ENCODE peak calls at places on chromosome 19, in four cellular contexts. R, N, K and S are unnamed samples.

GRCh38 chr19:3710265-3710812 is 2.2 kb downstream of the TJP3 start:
- DNase-seq in N (peak; percentile 53), R (peak; percentile 91), K (peak; percentile 97), S (no peak)

GRCh38 chr19:53365899-53366493 is 491 bp downstream of the ZNF525 start:
- DNase-seq in R (peak; percentile 75), K (peak; percentile 51), N (no peak), S (peak; percentile 49)

GRCh38 chr19:51733742-51734522 is 10.1 kb upstream of the HAS1 start:
- DNase-seq in K (no peak), N (no peak), R (no peak), S (no peak)

GRCh38 chr19:28023064-28023463 is 1189.9 kb downstream of the UQCRFS1 start:
- DNase-seq in R (no peak), N (no peak), K (no peak), S (peak; percentile 50)

GRCh38 chr19:55698256-55698655 is 23.2 kb downstream of the EPN1 start:
- DNase-seq in R (no peak), K (no peak), N (no peak), S (no peak)

GRCh38 chr19:12202250-12202649 is 39.4 kb downstream of the ZNF136 start:
- DNase-seq in R (peak; percentile 60), K (peak; percentile 64), N (no peak), S (no peak)

GRCh38 chr19:3171894-3172679 is 6.5 kb upstream of the S1PR4 start:
- DNase-seq in R (no peak), N (no peak), K (no peak), S (no peak)

GRCh38 chr19:2788237-2788636 is 2.9 kb downstream of the THOP1 start:
- DNase-seq in K (no peak), N (no peak), R (no peak), S (no peak)

GRCh38 chr19:43774103-43774939 is 6.5 kb downstream of the KCNN4 start:
- DNase-seq in R (peak; percentile 82), N (no peak), K (peak; percentile 78), S (no peak)

GRCh38 chr19:16021796-16022195 is 54.5 kb upstream of the TPM4 start:
- DNase-seq in K (no peak), N (no peak), R (peak; percentile 24), S (no peak)

GRCh38 chr19:28864577-28865042 is 348.3 kb downstream of the UQCRFS1 start:
- DNase-seq in K (peak; percentile 35), N (no peak), R (no peak), S (no peak)

GRCh38 chr19:28701491-28701890 is 511.5 kb downstream of the UQCRFS1 start:
- DNase-seq in K (no peak), R (no peak), N (no peak), S (peak; percentile 26)

GRCh38 chr19:54493967-54494585 is 8.6 kb upstream of the LAIR2 start:
- DNase-seq in R (no peak), K (no peak), N (no peak), S (no peak)

GRCh38 chr19:12872941-12873890 is 8.0 kb downstream of the DNASE2 start:
- DNase-seq in R (no peak), K (peak; percentile 66), N (no peak), S (no peak)

GRCh38 chr19:9847087-9847671 is 12.1 kb downstream of the PIN1 start:
- DNase-seq in K (peak; percentile 28), R (no peak), N (peak; percentile 27), S (peak; percentile 53)

GRCh38 chr19:37251308-37252229 is 33.6 kb downstream of the ZNF383 start:
- DNase-seq in R (peak; percentile 72), K (peak; percentile 48), N (peak; percentile 10), S (no peak)

GRCh38 chr19:18577365-18577914 is 5.8 kb downstream of the UBA52 start:
- DNase-seq in K (no peak), N (no peak), R (no peak), S (no peak)

GRCh38 chr19:32358311-32358710 is 12.9 kb downstream of the ZNF507 start:
- DNase-seq in N (no peak), K (no peak), R (no peak), S (no peak)

GRCh38 chr19:23996549-23996948 is 81.9 kb downstream of the ZNF726 start:
- DNase-seq in R (no peak), N (no peak), K (no peak), S (no peak)

GRCh38 chr19:29017788-29018187 is 195.2 kb downstream of the UQCRFS1 start:
- DNase-seq in N (no peak), K (no peak), R (no peak), S (no peak)

GRCh38 chr19:33408116-33408515 is 34.6 kb downstream of the CEBPG start:
- DNase-seq in N (no peak), K (no peak), R (no peak), S (no peak)

GRCh38 chr19:10009269-10009665 is 1.0 kb downstream of the COL5A3 start:
- DNase-seq in K (peak; percentile 59), R (peak; percentile 81), N (no peak), S (peak; percentile 78)

GRCh38 chr19:42494321-42494720 is 34.0 kb downstream of the CEACAM1 start:
- DNase-seq in R (no peak), K (no peak), N (no peak), S (no peak)

GRCh38 chr19:14763497-14764145 is 14.7 kb downstream of the ADGRE2 start:
- DNase-seq in K (no peak), N (no peak), R (no peak), S (no peak)

GRCh38 chr19:3372413-3372812 is 6.0 kb downstream of the NFIC start:
- DNase-seq in R (no peak), N (no peak), K (no peak), S (no peak)

GRCh38 chr19:47446534-47447469 is 24.9 kb downstream of the SLC8A2 start:
- DNase-seq in R (no peak), N (no peak), K (peak; percentile 32), S (no peak)

GRCh38 chr19:39607561-39607960 is 5.2 kb downstream of the LGALS13 start:
- DNase-seq in K (no peak), N (no peak), R (no peak), S (no peak)

GRCh38 chr19:11414544-11414943 is 4.6 kb downstream of the RGL3 start:
- DNase-seq in K (no peak), N (no peak), R (no peak), S (no peak)

GRCh38 chr19:57829316-57829715 is 783 bp upstream of the ZNF587B start:
- DNase-seq in R (no peak), K (no peak), N (no peak), S (no peak)

GRCh38 chr19:1016647-1017114 is 4.2 kb downstream of the TMEM259 start:
- DNase-seq in K (peak; percentile 60), R (no peak), N (no peak), S (peak; percentile 42)
- H3K4me1 ChIP-seq in K (peaks cover 52% of the 10 kb centered on the region), R (peaks cover 40% of the 10 kb centered on the region), N (peaks cover 30% of the 10 kb centered on the region), S (peaks cover 41% of the 10 kb centered on the region)

GRCh38 chr19:19662866-19663291 is 597 bp downstream of the ATP13A1 start:
- DNase-seq in K (no peak), N (no peak), R (no peak), S (peak; percentile 40)
- H3K27ac ChIP-seq in K (peak overlapping the region; percentile 90), N (peak overlapping the region; percentile 88), R (peak overlapping the region; percentile 90), S (peak overlapping the region; percentile 86)

DNA sequence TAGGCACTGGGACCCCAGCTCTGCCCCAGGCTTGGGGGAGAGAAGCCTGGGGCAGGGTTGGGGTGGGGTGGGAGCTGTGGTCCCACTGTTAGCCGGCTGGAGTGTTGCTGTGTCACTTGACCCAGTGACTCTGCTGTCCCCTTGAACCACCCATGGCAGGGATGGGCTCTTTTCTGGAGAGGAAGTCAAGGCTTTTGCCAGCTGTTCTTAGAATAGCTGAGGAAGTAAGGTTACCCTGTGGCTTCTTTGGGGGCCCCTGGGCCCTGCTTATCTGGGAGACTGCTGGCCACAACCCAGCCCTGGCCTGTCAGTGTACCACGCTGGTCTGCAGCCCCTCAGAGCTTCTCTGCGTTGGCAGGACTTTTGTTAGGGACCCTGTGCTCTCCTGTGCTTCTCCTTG is 9.1 kb downstream of the PNPLA6 start:
- DNase-seq in R (no peak), N (no peak), K (no peak), S (no peak)
- H3K4me1 ChIP-seq in R (no peaks in the 10 kb centered on the region), N (no peaks in the 10 kb centered on the region), K (no peaks in the 10 kb centered on the region), S (no peaks in the 10 kb centered on the region)

GRCh38 chr19:45517238-45517637 is 10.0 kb downstream of the VASP start:
- DNase-seq in R (no peak), K (no peak), N (no peak), S (no peak)

GRCh38 chr19:45515081-45515624 is 7.9 kb downstream of the VASP start:
- DNase-seq in R (no peak), K (peak; percentile 64), N (no peak), S (no peak)

GRCh38 chr19:45512881-45513483 is 5.7 kb downstream of the VASP start:
- DNase-seq in R (no peak), N (no peak), K (no peak), S (no peak)

GRCh38 chr19:45515807-45516401 is 8.6 kb downstream of the VASP start:
- DNase-seq in R (no peak), N (no peak), K (peak; percentile 77), S (no peak)

DNA sequence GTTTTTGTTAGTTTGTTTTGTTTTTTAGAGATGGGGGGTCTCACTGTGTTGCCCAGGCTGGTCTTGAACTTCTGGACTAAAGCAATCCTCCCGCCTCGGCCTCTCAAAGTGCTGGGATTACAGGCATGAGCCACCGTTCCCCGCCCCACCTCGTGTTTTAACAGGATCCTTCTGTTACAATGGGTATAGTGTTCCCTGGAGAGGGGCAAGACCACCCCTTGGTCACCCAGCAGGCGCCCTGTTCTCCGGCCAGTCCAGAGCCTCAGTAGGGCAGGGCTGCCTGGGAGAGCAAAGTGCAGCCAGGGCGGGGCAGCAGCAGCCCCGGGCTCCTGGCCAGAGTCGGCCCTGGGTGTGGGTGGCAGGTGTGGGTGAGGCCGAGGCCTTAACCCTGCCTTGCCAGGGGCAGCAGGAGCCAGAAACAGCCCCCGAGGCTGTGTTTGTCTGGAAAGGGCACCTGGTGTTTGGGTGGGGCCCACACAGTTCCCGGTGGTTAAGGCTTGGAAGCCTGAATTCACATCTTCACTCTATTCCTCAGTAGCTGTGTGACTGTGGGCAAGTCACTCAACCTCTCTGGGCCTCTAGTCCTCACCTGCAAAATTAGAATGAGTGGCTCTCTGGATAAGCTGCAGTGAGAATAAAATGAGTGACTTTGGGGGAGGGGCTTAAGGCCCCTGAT is 7.2 kb downstream of the VASP start:
- DNase-seq in R (peak; percentile 82), N (no peak), K (peak; percentile 92), S (no peak)
- H3K27ac ChIP-seq in R (peak overlapping the region; percentile 54), N (peak overlapping the region; percentile 30), K (peak overlapping the region; percentile 99), S (no peak overlapping the region)